ENCODE peak calls at places on chromosomes 3 and 15, in five cellular contexts. B is heart left ventricle, L is suprapubic skin, Z is colonic mucosa, H is RWPE1. Q is an unnamed sample.

GRCh38 chr3:185813691-185814215 is 11.1 kb downstream of the IGF2BP2 start:
- DNase-seq in B (no peak), L (no peak), Z (no peak), H (peak; percentile 75), Q (peak; percentile 73)

GRCh38 chr15:96158938-96159337 is 171.6 kb upstream of the NR2F2 start:
- DNase-seq in B (peak; percentile 39), L (no peak), Z (no peak), H (no peak), Q (no peak)

GRCh38 chr3:152392474-152392873 is 123.7 kb downstream of the MBNL1 start:
- DNase-seq in B (no peak), L (no peak), Z (no peak), H (no peak), Q (no peak)

GRCh38 chr3:131047582-131047981 is 20.9 kb downstream of the NEK11 start:
- DNase-seq in B (no peak), L (no peak), Z (no peak), H (no peak), Q (no peak)

GRCh38 chr3:16663852-16664712 is 58.9 kb upstream of the DAZL start:
- DNase-seq in B (no peak), L (no peak), Z (no peak), H (no peak), Q (no peak)

GRCh38 chr3:8650583-8651416 is 6.2 kb upstream of the SSUH2 start:
- DNase-seq in B (no peak), L (no peak), Z (no peak), H (no peak), Q (no peak)

GRCh38 chr3:28243424-28244106 is 2.1 kb downstream of the CMC1 start:
- DNase-seq in B (no peak), L (no peak), Z (no peak), H (no peak), Q (no peak)

GRCh38 chr15:81030368-81030739 is 29.6 kb downstream of the TLNRD1 start:
- DNase-seq in B (no peak), L (no peak), Z (no peak), H (no peak), Q (no peak)

GRCh38 chr3:152455989-152456388 is 187.3 kb downstream of the MBNL1 start:
- DNase-seq in B (no peak), L (no peak), Z (no peak), H (no peak), Q (no peak)

GRCh38 chr3:150721285-150722130 is 17.8 kb upstream of the ERICH6 start:
- DNase-seq in B (no peak), L (no peak), Z (no peak), H (peak; percentile 79), Q (peak; percentile 65)

GRCh38 chr15:78372880-78373279 is 32.7 kb downstream of the CRABP1 start:
- DNase-seq in B (no peak), L (no peak), Z (peak; percentile 91), H (peak; percentile 44), Q (peak; percentile 47)

GRCh38 chr3:10434144-10434937 is 71.0 kb downstream of the ATP2B2 start:
- DNase-seq in B (no peak), L (no peak), Z (no peak), H (no peak), Q (no peak)

GRCh38 chr3:102207173-102207572 is 227.6 kb upstream of the ZPLD1 start:
- DNase-seq in B (no peak), L (no peak), Z (no peak), H (no peak), Q (no peak)

GRCh38 chr3:7789324-7789723 is 712.3 kb upstream of the LMCD1 start:
- DNase-seq in B (no peak), L (no peak), Z (no peak), H (no peak), Q (no peak)

GRCh38 chr3:53085476-53085875 is 39.6 kb upstream of the SFMBT1 start:
- DNase-seq in B (no peak), L (no peak), Z (no peak), H (no peak), Q (no peak)

DNA sequence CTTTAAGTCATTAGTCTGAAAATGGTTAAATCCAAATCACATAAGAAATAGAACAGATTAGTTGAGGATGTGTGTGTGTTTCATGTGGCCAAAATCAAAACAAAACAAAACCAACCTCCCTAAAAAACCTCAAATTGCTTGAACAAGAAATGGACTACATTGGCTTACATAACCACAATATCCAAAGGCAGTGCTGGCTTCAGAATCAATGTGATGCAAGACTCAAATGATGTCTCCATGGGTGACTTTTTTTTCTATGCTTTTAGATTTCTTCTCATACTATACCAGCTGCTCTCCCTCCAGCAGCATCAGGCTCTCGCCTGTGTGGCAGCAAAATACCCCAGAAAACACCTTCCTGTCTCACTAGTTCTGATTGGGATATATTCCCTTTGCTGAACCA is 36.0 kb upstream of the CMTM8 start:
- DNase-seq in B (no peak), L (no peak), Z (no peak), H (no peak), Q (no peak)
- TF ChIP-seq CTCF in B (no peak), L (no peak), Z (no peak), H (no peak), Q (no peak)

GRCh38 chr15:75731248-75732100 is 18.8 kb upstream of the CSPG4 start:
- DNase-seq in B (peak; percentile 77), L (peak; percentile 70), Z (no peak), H (no peak), Q (no peak)
- TF ChIP-seq CTCF in B (no peak), L (no peak), Z (no peak), H (no peak), Q (no peak)

DNA sequence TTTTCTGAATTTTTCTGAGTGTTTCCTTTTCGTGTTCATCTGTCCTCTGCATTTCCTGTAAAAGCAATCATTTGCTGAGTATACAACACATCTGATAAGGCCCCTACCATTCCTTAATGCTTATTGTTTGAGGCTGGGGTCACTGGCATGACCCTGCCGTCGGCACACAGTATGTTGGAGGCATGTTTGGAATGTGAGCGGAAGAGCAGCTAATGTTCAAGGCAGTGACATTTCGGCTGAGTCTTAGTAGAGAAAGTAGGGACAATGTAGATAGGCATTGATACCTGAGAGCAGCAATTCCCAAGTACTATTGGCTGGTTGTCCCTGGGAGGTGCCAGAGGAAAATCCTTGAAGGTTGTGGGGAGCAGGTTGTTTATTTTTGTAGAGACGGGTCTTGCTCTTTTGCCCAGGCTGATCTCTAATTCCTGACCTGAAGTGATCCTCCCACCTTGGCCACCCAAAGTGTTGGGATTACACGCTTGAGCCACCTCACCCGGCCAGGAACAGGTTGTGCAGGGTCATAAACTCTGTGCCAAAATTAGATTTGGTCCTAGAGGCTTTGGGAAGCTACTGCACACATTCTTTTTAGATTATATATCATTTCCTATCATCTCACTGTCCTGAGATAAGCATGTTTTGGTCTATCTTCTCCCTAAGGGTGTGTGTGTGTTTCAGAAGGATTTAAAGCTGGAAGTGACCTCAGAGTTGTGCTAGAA is 13.5 kb downstream of the PTPN23 start:
- DNase-seq in B (no peak), L (no peak), Z (no peak), H (no peak), Q (no peak)
- TF ChIP-seq CTCF in B (no peak), L (no peak), Z (no peak), H (no peak), Q (no peak)

GRCh38 chr15:74543583-74543982 is 2.6 kb downstream of the ARID3B start:
- DNase-seq in B (no peak), L (no peak), Z (no peak), H (no peak), Q (peak; percentile 13)
- TF ChIP-seq CTCF in B (no peak), L (no peak), Z (no peak), H (no peak), Q (peak; percentile 14)

GRCh38 chr3:50245251-50245745 is 9.3 kb downstream of the GNAI2 start:
- DNase-seq in B (no peak), L (no peak), Z (no peak), H (no peak), Q (no peak)

GRCh38 chr3:50248387-50248786 is 12.4 kb downstream of the GNAI2 start:
- DNase-seq in B (no peak), L (peak; percentile 87), Z (peak; percentile 69), H (no peak), Q (peak; percentile 58)

GRCh38 chr3:50245831-50246516 is 10.0 kb downstream of the GNAI2 start:
- DNase-seq in B (peak; percentile 94), L (peak; percentile 96), Z (peak; percentile 96), H (peak; percentile 69), Q (peak; percentile 91)

GRCh38 chr3:50249459-50249858 is 13.5 kb downstream of the GNAI2 start:
- DNase-seq in B (no peak), L (no peak), Z (no peak), H (no peak), Q (no peak)

GRCh38 chr3:50246517-50246954 is 10.5 kb downstream of the GNAI2 start:
- DNase-seq in B (no peak), L (no peak), Z (peak; percentile 53), H (peak; percentile 83), Q (peak; percentile 94)
- TF ChIP-seq CTCF in B (no peak), L (no peak), Z (peak; percentile 50), H (peak; percentile 68), Q (no peak)

GRCh38 chr3:111726788-111727305 is 131.7 kb upstream of the ZBED2 start:
- DNase-seq in B (no peak), L (no peak), Z (no peak), H (no peak), Q (no peak)

GRCh38 chr3:111729087-111729846 is 129.8 kb upstream of the PHLDB2 start:
- DNase-seq in B (peak; percentile 91), L (peak; percentile 79), Z (peak; percentile 42), H (no peak), Q (peak; percentile 79)

GRCh38 chr3:111728566-111728935 is 130.5 kb upstream of the PHLDB2 start:
- DNase-seq in B (no peak), L (no peak), Z (no peak), H (no peak), Q (no peak)

GRCh38 chr3:111730143-111730542 is 128.9 kb upstream of the PHLDB2 start:
- DNase-seq in B (no peak), L (no peak), Z (no peak), H (peak; percentile 72), Q (peak; percentile 48)

DNA sequence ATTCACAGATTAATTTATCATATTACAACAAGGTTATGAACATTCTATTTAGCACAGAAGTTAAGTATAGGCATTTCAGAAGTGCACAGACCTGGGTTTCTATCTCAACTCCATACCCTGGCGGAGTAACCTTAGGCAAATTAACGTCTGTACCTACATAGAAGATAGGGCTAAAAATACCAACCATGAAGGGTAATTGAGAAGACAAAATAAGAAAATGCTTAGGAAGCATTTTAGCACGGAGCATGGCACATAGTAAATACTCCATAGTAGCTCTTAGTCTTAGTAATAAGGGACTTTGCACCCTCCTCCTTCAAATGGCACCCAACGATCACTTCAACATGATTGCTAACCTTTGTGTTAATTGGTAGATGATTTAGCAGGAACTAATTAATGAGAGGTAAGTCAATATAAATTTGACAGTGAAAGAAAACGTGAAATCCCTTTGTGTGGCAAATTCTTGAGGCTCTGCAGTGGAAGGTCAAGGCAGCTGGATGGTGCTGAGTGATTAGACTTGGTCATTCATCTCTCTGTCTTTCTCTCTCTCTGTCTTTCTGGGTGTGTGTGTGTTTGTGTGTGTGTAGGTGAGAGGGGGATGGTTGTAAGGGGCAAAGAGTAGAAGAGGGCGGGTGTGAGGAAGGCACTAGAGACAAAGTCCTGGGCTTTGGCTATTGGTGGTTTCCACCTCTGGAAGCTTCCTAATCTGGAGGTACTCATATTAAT is 131.1 kb upstream of the PHLDB2 start:
- DNase-seq in B (no peak), L (no peak), Z (no peak), H (no peak), Q (no peak)
- TF ChIP-seq CTCF in B (no peak), L (no peak), Z (no peak), H (no peak), Q (no peak)